ENCODE peak calls at places on chromosomes 11 and 22, in seven cellular contexts. P, D, O, K, X, I and W are unnamed samples.

GRCh38 chr22:41762980-41763779 is 37.3 kb upstream of the CCDC134 start:
- DNase-seq in X (peak), I (no peak), K (no peak), P (no peak), O (no peak), D (peak), W (no peak)

GRCh38 chr11:45930031-45930794 is 7.8 kb downstream of the LARGE2 start:
- DNase-seq in P (no peak), D (no peak), I (no peak), K (no peak), O (peak), X (peak), W (no peak)

GRCh38 chr11:64661146-64661545 is 61.9 kb downstream of the NRXN2 start:
- DNase-seq in I (no peak), K (no peak), O (no peak), D (peak), X (no peak), P (peak), W (peak)

GRCh38 chr11:13110929-13111812 is 102.1 kb downstream of the RASSF10 start:
- DNase-seq in X (no peak), P (peak), K (peak), D (peak), O (no peak), I (no peak), W (peak)

GRCh38 chr11:72239296-72239848 is 4.6 kb downstream of the PHOX2A start:
- DNase-seq in I (no peak), P (peak), O (no peak), K (peak), X (no peak), D (no peak), W (peak)

GRCh38 chr11:40241524-40242037 is 1217.9 kb downstream of the LRRC4C start:
- DNase-seq in O (no peak), K (no peak), I (peak), P (no peak), X (peak), D (no peak), W (no peak)

GRCh38 chr11:65501530-65502273 is 2.9 kb downstream of the MALAT1 start:
- DNase-seq in X (no peak), I (no peak), O (no peak), D (peak), P (peak), K (no peak), W (peak)

GRCh38 chr11:17979770-17980371 is 33.0 kb downstream of the SERGEF start:
- DNase-seq in K (peak), P (no peak), D (no peak), O (peak), I (peak), X (peak), W (peak)

GRCh38 chr11:29119116-29119515 is 897.7 kb downstream of the KCNA4 start:
- DNase-seq in D (peak), X (no peak), K (no peak), O (no peak), I (no peak), P (peak), W (peak)

GRCh38 chr11:19552684-19553083 is 160.0 kb upstream of the NAV2 start:
- DNase-seq in X (no peak), O (no peak), D (no peak), K (no peak), I (no peak), P (no peak), W (no peak)

GRCh38 chr11:19555266-19555665 is 157.4 kb upstream of the NAV2 start:
- DNase-seq in X (no peak), D (no peak), O (no peak), I (no peak), P (no peak), K (no peak), W (no peak)

GRCh38 chr11:19551454-19551853 is 161.2 kb upstream of the NAV2 start:
- DNase-seq in I (no peak), P (no peak), D (no peak), X (peak), K (no peak), O (no peak), W (no peak)

GRCh38 chr11:19552100-19552499 is 160.5 kb upstream of the NAV2 start:
- DNase-seq in D (no peak), K (no peak), I (no peak), P (no peak), X (no peak), O (no peak), W (no peak)

DNA sequence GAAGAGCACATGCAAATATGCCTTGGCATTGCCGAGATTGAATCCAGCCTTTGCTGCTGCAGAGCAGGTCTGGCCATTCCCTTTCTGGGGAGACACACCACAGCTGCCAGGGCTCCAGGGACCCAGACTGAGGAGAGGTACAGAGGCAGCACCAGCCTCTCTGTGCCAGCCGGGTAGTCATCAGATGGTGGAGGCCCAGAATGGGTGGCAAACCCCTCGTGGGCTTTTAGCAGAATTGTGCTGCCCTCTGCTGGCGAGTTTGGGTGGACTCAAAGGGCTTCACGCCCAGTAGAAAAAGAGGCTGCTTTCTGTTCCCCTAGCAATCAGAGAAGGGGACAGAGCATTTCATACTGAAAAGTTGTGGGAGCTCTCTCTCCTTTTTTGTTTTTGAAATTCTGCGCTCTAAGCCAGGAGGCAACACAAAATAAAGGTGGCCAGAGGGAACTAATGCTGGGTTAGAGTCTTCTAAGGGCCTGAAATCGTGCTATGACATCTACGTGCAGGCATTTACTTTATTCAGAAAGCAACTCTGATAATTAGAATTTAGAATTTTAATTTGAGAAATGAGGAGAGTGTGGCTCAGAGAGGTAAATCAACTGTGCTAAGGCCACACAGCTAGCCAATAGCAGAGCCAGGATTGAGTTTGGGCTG is 158.8 kb upstream of the NAV2 start:
- DNase-seq in I (peak), D (peak), P (peak), O (peak), X (peak), K (peak), W (peak)
- TF ChIP-seq CTCF in I (peak), D (peak), P (peak), O (peak), X (peak), K (peak), W (peak)

DNA sequence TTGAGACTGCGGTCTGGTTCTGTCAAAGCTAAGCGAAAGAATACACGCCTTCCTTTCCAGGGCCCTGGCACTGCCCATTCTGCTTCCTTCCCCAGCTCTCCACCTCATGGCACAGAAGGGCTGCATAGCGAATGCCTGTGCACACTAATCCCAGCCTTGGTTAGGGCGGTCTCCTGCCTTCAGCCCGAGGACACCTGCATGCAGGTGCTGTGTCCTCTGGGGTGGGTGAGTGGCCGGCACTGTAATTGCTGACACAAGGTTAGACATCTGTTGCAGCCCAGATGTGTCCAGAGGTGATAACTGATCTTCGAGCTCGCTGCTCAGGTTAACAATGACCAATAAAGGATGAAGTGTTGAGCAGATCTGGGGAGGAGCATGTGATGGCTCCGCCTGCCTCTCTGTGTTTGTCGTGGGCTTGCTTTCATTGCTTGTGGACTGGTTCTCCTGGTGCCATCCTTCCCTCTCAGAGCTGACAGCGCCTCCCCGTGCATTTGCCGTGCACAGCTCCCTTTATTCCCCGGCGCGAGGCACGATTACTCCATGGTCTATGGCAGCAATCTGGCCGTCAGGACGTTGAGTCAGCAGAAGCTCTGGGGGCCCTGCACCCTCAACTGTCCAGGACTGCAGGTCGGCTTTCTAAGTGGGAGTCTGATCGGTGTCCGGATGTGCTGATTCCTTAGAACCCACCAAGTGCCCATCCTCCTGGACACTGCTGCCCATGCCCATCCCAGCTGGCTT is 1088.2 kb downstream of the BRD1 start:
- DNase-seq in I (no peak), K (no peak), X (no peak), D (no peak), O (no peak), P (no peak), W (no peak)
- TF ChIP-seq CTCF in I (no peak), K (no peak), X (no peak), D (no peak), O (no peak), P (no peak), W (no peak)

GRCh38 chr22:50473088-50473487 is 1.7 kb downstream of the SBF1 start:
- DNase-seq in I (no peak), P (no peak), O (peak), D (no peak), X (peak), K (no peak), W (no peak)
- TF ChIP-seq CTCF in I (peak), P (peak), O (peak), D (peak), X (peak), K (no peak), W (peak)

GRCh38 chr11:130904380-130904779 is 11.9 kb downstream of the SNX19 start:
- DNase-seq in K (peak), P (no peak), X (peak), D (no peak), I (no peak), O (no peak), W (no peak)
- TF ChIP-seq CTCF in K (peak), P (peak), X (peak), D (peak), I (no peak), O (no peak), W (peak)

GRCh38 chr11:66855574-66856495 is 1.0 kb upstream of the LRFN4 start:
- DNase-seq in P (peak), K (peak), O (peak), X (peak), I (peak), D (peak), W (peak)
- TF ChIP-seq CTCF in P (no peak), K (no peak), O (no peak), X (no peak), I (no peak), D (no peak), W (no peak)

GRCh38 chr11:120137611-120138521 is at the start of gene TRIM29:
- DNase-seq in K (peak), I (peak), X (no peak), P (no peak), O (no peak), D (no peak), W (no peak)
- TF ChIP-seq CTCF in K (peak), I (no peak), X (no peak), P (no peak), O (no peak), D (no peak), W (no peak)